ENCODE peak calls at places on chromosomes 5 and 9, in five cellular contexts. B is SW480, Z is heart right ventricle, U is sciatic nerve, M is suprapubic skin. V is an unnamed sample.

GRCh38 chr5:129361441-129362025 is 98.6 kb upstream of the ADAMTS19 start:
- DNase-seq in Z (no peak), M (no peak), U (no peak), B (peak), V (no peak)

GRCh38 chr5:87242242-87242641 is 25.4 kb upstream of the RASA1 start:
- DNase-seq in M (no peak), U (no peak), B (no peak), Z (no peak), V (no peak)

GRCh38 chr5:12322042-12322441 is 417.8 kb upstream of the CTNND2 start:
- DNase-seq in M (no peak), Z (no peak), B (no peak), U (no peak), V (no peak)

GRCh38 chr9:124343533-124344290 is 71.5 kb downstream of the PSMB7 start:
- DNase-seq in M (no peak), U (no peak), Z (no peak), B (no peak), V (no peak)

GRCh38 chr5:84411832-84412605 is 27.3 kb upstream of the EDIL3 start:
- DNase-seq in B (no peak), U (no peak), M (no peak), Z (no peak), V (no peak)

GRCh38 chr9:21616082-21616778 is 134.1 kb upstream of the IFNE start:
- DNase-seq in U (no peak), M (no peak), Z (no peak), B (peak), V (no peak)

GRCh38 chr9:103397868-103398600 is 402.9 kb downstream of the CYLC2 start:
- DNase-seq in Z (no peak), U (no peak), B (peak), M (no peak), V (no peak)

GRCh38 chr9:8858250-8859161 is 1058.9 kb upstream of the DMAC1 start:
- DNase-seq in U (no peak), M (no peak), Z (peak), B (no peak), V (peak)